ENCODE peak calls at places on chromosomes 6 and 20, in seven cellular contexts. Z is H1, I is HCT116, M is K562, P is HepG2, V is GM12878, F is T47D. D is an unnamed sample.

GRCh38 chr20:37071481-37071911 is 24.3 kb downstream of the RBL1 start:
- DNase-seq in Z (no peak), I (no peak), M (no peak), P (no peak), V (peak), F (no peak), D (no peak)

GRCh38 chr6:14619419-14619781 is 501.8 kb downstream of the CD83 start:
- DNase-seq in Z (no peak), I (no peak), M (no peak), P (no peak), V (no peak), F (no peak), D (peak)

GRCh38 chr20:35042268-35042667 is 50.3 kb downstream of the TRPC4AP start:
- DNase-seq in Z (no peak), I (no peak), M (no peak), P (no peak), V (no peak), F (no peak), D (no peak)

GRCh38 chr6:112035446-112035845 is 18.5 kb upstream of the CCN6 start:
- DNase-seq in Z (no peak), I (no peak), M (no peak), P (no peak), V (no peak), F (no peak), D (no peak)

GRCh38 chr20:7090753-7091310 is 323.3 kb downstream of the BMP2 start:
- DNase-seq in Z (no peak), I (no peak), M (no peak), P (no peak), V (no peak), F (no peak), D (no peak)

GRCh38 chr20:17882065-17882833 is 86.3 kb downstream of the SNX5 start:
- DNase-seq in Z (no peak), I (no peak), M (no peak), P (peak), V (no peak), F (no peak), D (no peak)

GRCh38 chr6:72755752-72756151 is 133.9 kb downstream of the KCNQ5 start:
- DNase-seq in Z (no peak), I (no peak), M (no peak), P (no peak), V (no peak), F (no peak), D (no peak)

GRCh38 chr6:158911746-158912158 is 88.2 kb downstream of the RSPH3 start:
- DNase-seq in Z (no peak), I (no peak), M (no peak), P (no peak), V (peak), F (no peak), D (no peak)

GRCh38 chr20:40744494-40745175 is 55.6 kb upstream of the MAFB start:
- DNase-seq in Z (no peak), I (no peak), M (no peak), P (no peak), V (no peak), F (no peak), D (no peak)
- TF ChIP-seq JUND in Z (no peak), I (no peak), M (no peak), P (no peak), V (no peak), F (no peak), D (no peak)

GRCh38 chr6:89388846-89389245 is 23.2 kb downstream of the RRAGD start:
- DNase-seq in Z (no peak), I (no peak), M (no peak), P (no peak), V (no peak), F (no peak), D (no peak)
- TF ChIP-seq JUND in Z (no peak), I (no peak), M (no peak), P (no peak), V (no peak), F (no peak), D (no peak)

GRCh38 chr6:157481865-157482249 is 100.9 kb downstream of the ZDHHC14 start:
- DNase-seq in Z (no peak), I (no peak), M (no peak), P (no peak), V (no peak), F (no peak), D (no peak)
- TF ChIP-seq JUND in Z (no peak), I (no peak), M (no peak), P (no peak), V (no peak), F (no peak), D (no peak)

GRCh38 chr6:99997141-99997540 is 3.1 kb upstream of the MCHR2 start:
- DNase-seq in Z (no peak), I (no peak), M (no peak), P (no peak), V (no peak), F (no peak), D (no peak)
- TF ChIP-seq JUND in Z (no peak), I (no peak), M (no peak), P (no peak), V (no peak), F (no peak), D (no peak)

GRCh38 chr6:168244961-168245551 is 74.5 kb downstream of the DACT2 start:
- DNase-seq in Z (no peak), I (no peak), M (no peak), P (peak), V (no peak), F (no peak), D (no peak)

GRCh38 chr6:168247456-168248147 is 72.0 kb downstream of the DACT2 start:
- DNase-seq in Z (no peak), I (no peak), M (no peak), P (peak), V (no peak), F (no peak), D (peak)

GRCh38 chr6:168249746-168250145 is 69.8 kb downstream of the DACT2 start:
- DNase-seq in Z (no peak), I (no peak), M (no peak), P (no peak), V (no peak), F (no peak), D (no peak)

GRCh38 chr6:168250250-168250649 is 69.3 kb downstream of the DACT2 start:
- DNase-seq in Z (no peak), I (no peak), M (no peak), P (no peak), V (no peak), F (no peak), D (no peak)

DNA sequence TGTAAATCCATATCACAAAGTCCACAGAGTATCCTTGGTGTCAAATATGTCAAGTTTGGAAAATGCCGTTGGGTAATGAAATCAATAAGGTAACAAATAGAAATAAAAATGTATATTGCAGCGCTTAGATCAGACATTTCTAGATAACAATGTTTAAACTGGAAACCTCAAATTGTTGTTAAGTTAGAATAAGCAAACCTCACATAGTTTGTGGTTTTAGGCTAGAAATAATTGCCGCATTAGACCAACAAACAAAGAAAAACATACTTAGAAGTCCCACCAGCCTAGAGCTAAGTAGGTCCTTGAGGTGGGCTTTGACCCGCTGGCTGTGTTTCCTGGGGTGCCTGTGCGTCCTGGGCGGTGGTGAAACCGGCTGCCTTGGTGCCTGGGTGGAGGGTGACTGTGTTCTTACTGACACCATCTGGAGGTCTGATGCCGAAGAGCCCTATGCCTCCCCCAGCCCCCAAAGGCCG is 71.4 kb downstream of the DACT2 start:
- DNase-seq in Z (no peak), I (no peak), M (no peak), P (peak), V (no peak), F (no peak), D (no peak)
- TF ChIP-seq JUND in Z (no peak), I (no peak), M (no peak), P (no peak), V (no peak), F (no peak), D (no peak)

GRCh38 chr20:8720089-8720488 is 348.8 kb upstream of the PLCB4 start:
- DNase-seq in Z (no peak), I (no peak), M (no peak), P (no peak), V (no peak), F (no peak), D (no peak)

GRCh38 chr20:8718214-8718613 is 350.7 kb upstream of the PLCB4 start:
- DNase-seq in Z (no peak), I (no peak), M (no peak), P (no peak), V (no peak), F (no peak), D (no peak)

GRCh38 chr20:8723296-8723695 is 345.6 kb upstream of the PLCB4 start:
- DNase-seq in Z (no peak), I (no peak), M (no peak), P (no peak), V (no peak), F (no peak), D (no peak)

GRCh38 chr20:8722277-8722928 is 346.5 kb upstream of the PLCB4 start:
- DNase-seq in Z (no peak), I (peak), M (peak), P (peak), V (peak), F (no peak), D (peak)

GRCh38 chr20:8721098-8721497 is 347.8 kb upstream of the PLCB4 start:
- DNase-seq in Z (no peak), I (peak), M (no peak), P (peak), V (peak), F (no peak), D (peak)
- TF ChIP-seq JUND in Z (no peak), I (no peak), M (no peak), P (no peak), V (no peak), F (no peak), D (no peak)

D was measured in SK-N-SH.